ENCODE peak calls at places on chromosomes 2 and 18, in seven cellular contexts. D, W, Z, F, V, E and X are unnamed samples.

GRCh38 chr2:120937736-120938131 is 202.1 kb downstream of the GLI2 start:
- DNase-seq in W (no peak), F (peak), D (no peak), V (no peak), Z (peak), E (no peak), X (no peak)

GRCh38 chr2:40129725-40130124 is 322.2 kb downstream of the SLC8A1 start:
- DNase-seq in E (no peak), V (no peak), Z (no peak), F (no peak), D (no peak), W (no peak), X (no peak)

GRCh38 chr2:70664525-70664924 is 103.5 kb downstream of the ADD2 start:
- DNase-seq in E (no peak), F (no peak), D (no peak), Z (no peak), W (no peak), V (no peak), X (no peak)

GRCh38 chr2:234705108-234705507 is 208.2 kb upstream of the ARL4C start:
- DNase-seq in W (no peak), Z (peak), F (peak), V (no peak), D (no peak), E (no peak), X (no peak)

GRCh38 chr2:203175371-203175770 is 63.4 kb upstream of the CYP20A1 start:
- DNase-seq in F (no peak), E (no peak), V (no peak), D (no peak), Z (peak), W (no peak), X (no peak)

GRCh38 chr2:10048501-10049171 is 5.3 kb downstream of the KLF11 start:
- DNase-seq in E (no peak), Z (peak), D (peak), F (peak), V (no peak), W (peak), X (peak)

GRCh38 chr2:143399679-143400078 is 270.5 kb downstream of the ARHGAP15 start:
- DNase-seq in D (no peak), Z (peak), E (no peak), F (peak), V (no peak), W (no peak), X (no peak)

GRCh38 chr2:160375037-160375436 is 118.6 kb downstream of the RBMS1 start:
- DNase-seq in W (no peak), V (no peak), F (peak), E (no peak), D (no peak), Z (peak), X (no peak)

GRCh38 chr2:138432971-138433370 is 68.6 kb upstream of the SPOPL start:
- DNase-seq in D (peak), W (no peak), Z (peak), F (no peak), V (no peak), E (no peak), X (peak)

GRCh38 chr2:101900375-101900774 is 91.4 kb upstream of the IL1R2 start:
- DNase-seq in W (no peak), V (no peak), F (no peak), Z (no peak), E (no peak), D (peak), X (no peak)

GRCh38 chr2:69242651-69243051 is 144.4 kb downstream of the GFPT1 start:
- DNase-seq in E (no peak), W (no peak), F (peak), Z (peak), D (no peak), V (no peak), X (no peak)

GRCh38 chr2:109648041-109648527 is 33.9 kb downstream of the SOWAHC start:
- DNase-seq in E (no peak), V (no peak), D (no peak), W (no peak), F (peak), Z (peak), X (no peak)

GRCh38 chr2:173159794-173160463 is 84.3 kb downstream of the MAP3K20 start:
- DNase-seq in D (no peak), E (no peak), Z (peak), W (no peak), F (peak), V (no peak), X (no peak)

GRCh38 chr2:129794116-129794515 is 185.3 kb upstream of the RAB6C start:
- DNase-seq in Z (no peak), F (no peak), D (no peak), W (no peak), V (no peak), E (no peak), X (no peak)

GRCh38 chr18:63285332-63285731 is 34.2 kb downstream of the BCL2 start:
- DNase-seq in W (no peak), D (peak), F (no peak), Z (no peak), E (no peak), V (no peak), X (no peak)

GRCh38 chr18:34933880-34934689 is 107.1 kb upstream of the MAPRE2 start:
- DNase-seq in W (no peak), Z (peak), D (no peak), V (no peak), F (no peak), E (no peak), X (peak)

GRCh38 chr2:224433442-224433841 is 31.5 kb upstream of the FAM124B start:
- DNase-seq in E (no peak), Z (no peak), F (no peak), D (no peak), V (no peak), W (no peak), X (no peak)

GRCh38 chr2:98455494-98455976 is 10.9 kb downstream of the INPP4A start:
- DNase-seq in D (peak), E (no peak), F (peak), Z (peak), W (no peak), V (no peak), X (no peak)

GRCh38 chr2:241811952-241812729 is 3.1 kb downstream of the NEU4 start:
- DNase-seq in F (no peak), Z (no peak), W (no peak), V (no peak), D (no peak), E (no peak), X (no peak)

GRCh38 chr2:1900736-1901135 is 156.4 kb upstream of the PXDN start:
- DNase-seq in V (no peak), Z (no peak), F (no peak), W (no peak), E (no peak), D (no peak), X (no peak)

GRCh38 chr2:46656640-46657039 is 177.3 kb downstream of the TMEM247 start:
- DNase-seq in D (no peak), E (no peak), W (no peak), F (no peak), Z (peak), V (no peak), X (no peak)

GRCh38 chr2:63763336-63764056 is 78.2 kb upstream of the UGP2 start:
- DNase-seq in D (no peak), V (no peak), Z (peak), F (peak), W (no peak), E (no peak), X (no peak)

GRCh38 chr2:149050188-149050587 is 11.7 kb downstream of the LYPD6B start:
- DNase-seq in W (no peak), D (no peak), V (no peak), Z (peak), E (no peak), F (no peak), X (no peak)

GRCh38 chr18:50076245-50076644 is 118.7 kb downstream of the MYO5B start:
- DNase-seq in W (no peak), E (no peak), D (no peak), V (no peak), F (no peak), Z (no peak), X (no peak)

GRCh38 chr2:23988371-23988770 is 21.5 kb upstream of the MFSD2B start:
- DNase-seq in V (no peak), F (no peak), E (no peak), Z (peak), W (no peak), D (no peak), X (no peak)

GRCh38 chr2:128628996-128629395 is 310.3 kb upstream of the HS6ST1 start:
- DNase-seq in Z (no peak), W (no peak), E (no peak), F (no peak), V (no peak), D (no peak), X (no peak)

GRCh38 chr2:161131804-161132203 is 28.4 kb upstream of the TANK start:
- DNase-seq in E (no peak), D (no peak), V (no peak), F (no peak), Z (no peak), W (no peak), X (no peak)

GRCh38 chr2:109158237-109158636 is 29.2 kb downstream of the SH3RF3 start:
- DNase-seq in V (no peak), D (no peak), Z (no peak), F (no peak), W (no peak), E (no peak), X (no peak)

GRCh38 chr2:69766014-69766413 is 24.1 kb downstream of the ANXA4 start:
- DNase-seq in F (no peak), V (no peak), D (no peak), E (no peak), Z (no peak), W (no peak), X (no peak)

GRCh38 chr18:59001166-59001565 is 136.5 kb downstream of the ZNF532 start:
- DNase-seq in W (no peak), D (no peak), Z (no peak), E (no peak), V (no peak), F (no peak), X (no peak)

GRCh38 chr18:12394428-12394827 is 13.3 kb upstream of the PRELID3A start:
- DNase-seq in E (no peak), Z (peak), F (peak), V (no peak), D (no peak), W (no peak), X (no peak)

GRCh38 chr2:79219383-79219988 is 59.9 kb upstream of the REG3A start:
- DNase-seq in F (peak), V (no peak), D (peak), Z (peak), W (peak), E (no peak), X (peak)

GRCh38 chr2:68715353-68716041 is 19.1 kb upstream of the ARHGAP25 start:
- DNase-seq in F (peak), Z (peak), E (peak), V (no peak), W (no peak), D (peak), X (peak)

GRCh38 chr2:226585130-226585561 is 214.5 kb downstream of the IRS1 start:
- DNase-seq in V (no peak), W (no peak), D (no peak), E (no peak), Z (no peak), F (no peak), X (no peak)

GRCh38 chr2:48454504-48454903 is 75.5 kb upstream of the STON1 start:
- DNase-seq in F (peak), V (no peak), D (no peak), E (no peak), Z (peak), W (no peak), X (no peak)

GRCh38 chr2:158529379-158530110 is 72.8 kb downstream of the PKP4 start:
- DNase-seq in D (no peak), V (no peak), E (no peak), W (no peak), Z (peak), F (peak), X (peak)

GRCh38 chr2:169046440-169047151 is 15.5 kb upstream of the ABCB11 start:
- DNase-seq in D (no peak), V (no peak), F (no peak), W (no peak), Z (no peak), E (no peak), X (no peak)

GRCh38 chr2:96729748-96730147 is 10.1 kb downstream of the LMAN2L start:
- DNase-seq in F (no peak), W (no peak), Z (peak), V (no peak), D (no peak), E (no peak), X (no peak)

GRCh38 chr18:3832211-3832610 is 382.2 kb downstream of the TGIF1 start:
- DNase-seq in F (no peak), Z (no peak), E (no peak), D (no peak), V (no peak), W (no peak), X (no peak)

GRCh38 chr2:216829533-216829932 is 30.3 kb downstream of the TNP1 start:
- DNase-seq in D (no peak), V (no peak), F (peak), W (peak), Z (peak), E (no peak), X (no peak)